ENCODE peak calls at places on chromosomes 4 and X, in ten cellular contexts. I is brain microvascular endothelial cell; K is CD8-positive, alpha-beta memory T cell; P is uterus; R is cardiac muscle cell; A is NT2/D1; J is neuronal stem cell; T is A673; B is adrenal gland; Z is kidney. O is an unnamed sample. For H3K36me3, the result is how much of the 10 kb centered on the place peaks cover.

GRCh38 chr4:168979338-168979737 is 30.7 kb downstream of the CBR4 start:
- DNase-seq in Z (no peak), B (no peak), J (no peak), A (no peak), R (no peak), T (no peak), K (no peak), I (no peak), P (no peak), O (no peak)

GRCh38 chr4:60682901-60683300 is 517.2 kb upstream of the ADGRL3 start:
- DNase-seq in K (no peak), Z (no peak), J (no peak), I (peak), B (no peak), T (no peak), R (no peak), P (no peak), A (no peak), O (no peak)

GRCh38 chrX:101057095-101057714 is 5.3 kb upstream of the TRMT2B start:
- DNase-seq in B (no peak), R (peak), Z (no peak), I (peak), J (no peak), K (no peak), P (no peak), T (peak), A (no peak), O (no peak)

GRCh38 chrX:39318497-39319343 is 517.5 kb downstream of the MID1IP1 start:
- DNase-seq in T (no peak), A (no peak), J (no peak), R (no peak), P (peak), Z (no peak), K (no peak), B (no peak), I (no peak), O (no peak)

GRCh38 chr4:9825049-9825448 is 43.6 kb downstream of the DRD5 start:
- DNase-seq in Z (no peak), T (no peak), I (no peak), P (no peak), J (no peak), B (no peak), R (no peak), A (no peak), K (no peak), O (no peak)

GRCh38 chrX:108199691-108200090 is 108.1 kb downstream of the ATG4A start:
- DNase-seq in J (no peak), R (peak), T (peak), A (peak), Z (no peak), B (peak), K (no peak), I (peak), P (peak), O (peak)

GRCh38 chr4:114401483-114401882 is 197.1 kb upstream of the UGT8 start:
- DNase-seq in Z (no peak), A (no peak), K (no peak), J (no peak), B (no peak), I (no peak), P (no peak), T (no peak), R (no peak), O (no peak)

GRCh38 chr4:155271557-155271956 is 63.1 kb downstream of the NPY2R start:
- DNase-seq in I (no peak), P (no peak), B (no peak), Z (no peak), K (no peak), J (peak), A (no peak), R (peak), T (no peak), O (no peak)

GRCh38 chr4:4535590-4535989 is 6.3 kb downstream of the STX18 start:
- DNase-seq in T (no peak), R (no peak), K (no peak), J (no peak), I (no peak), B (no peak), P (no peak), Z (no peak), A (no peak), O (no peak)

GRCh38 chrX:42930951-42931350 is 153.0 kb upstream of the PPP1R2C start:
- DNase-seq in P (no peak), A (no peak), B (no peak), R (no peak), I (no peak), Z (no peak), K (no peak), T (no peak), J (no peak), O (no peak)

GRCh38 chr4:158322119-158322518 is 111.8 kb downstream of the TMEM144 start:
- DNase-seq in B (no peak), J (no peak), Z (no peak), R (no peak), T (no peak), I (no peak), A (no peak), K (no peak), P (no peak), O (no peak)

GRCh38 chrX:154091678-154092077 is 5.8 kb downstream of the MECP2 start:
- DNase-seq in A (no peak), I (no peak), R (no peak), P (no peak), T (no peak), J (no peak), B (peak), Z (no peak), K (peak), O (no peak)

GRCh38 chrX:13734278-13735172 is at the start of the genes OFD1 and TRAPPC2:
- DNase-seq in K (peak), B (peak), J (peak), P (peak), R (peak), T (peak), Z (peak), A (peak), I (peak), O (peak)

GRCh38 chr4:107712236-107712635 is 7.8 kb downstream of the PAPSS1 start:
- DNase-seq in R (no peak), T (no peak), K (no peak), I (no peak), B (no peak), P (no peak), J (no peak), Z (no peak), A (no peak), O (no peak)

GRCh38 chr4:82898322-82899243 is 2.0 kb upstream of the THAP9 start:
- DNase-seq in Z (no peak), A (no peak), J (no peak), T (no peak), I (peak), P (no peak), B (peak), R (peak), K (no peak), O (no peak)

GRCh38 chr4:73676881-73677323 is 56.7 kb upstream of the RASSF6 start:
- DNase-seq in R (peak), I (no peak), Z (no peak), K (no peak), B (peak), P (no peak), T (no peak), J (no peak), A (no peak), O (no peak)

GRCh38 chr4:143406523-143406922 is 69.8 kb downstream of the GAB1 start:
- DNase-seq in A (no peak), J (no peak), P (peak), K (no peak), I (peak), B (peak), Z (peak), T (no peak), R (peak), O (no peak)

GRCh38 chr4:99759346-99759984 is 57.2 kb upstream of the DAPP1 start:
- DNase-seq in I (no peak), J (no peak), T (no peak), K (no peak), R (no peak), A (no peak), P (no peak), Z (no peak), B (no peak), O (no peak)

GRCh38 chr4:168524006-168524405 is 27.2 kb downstream of the PALLD start:
- DNase-seq in T (no peak), A (no peak), J (no peak), K (no peak), R (peak), P (no peak), Z (no peak), B (no peak), I (no peak), O (no peak)

DNA sequence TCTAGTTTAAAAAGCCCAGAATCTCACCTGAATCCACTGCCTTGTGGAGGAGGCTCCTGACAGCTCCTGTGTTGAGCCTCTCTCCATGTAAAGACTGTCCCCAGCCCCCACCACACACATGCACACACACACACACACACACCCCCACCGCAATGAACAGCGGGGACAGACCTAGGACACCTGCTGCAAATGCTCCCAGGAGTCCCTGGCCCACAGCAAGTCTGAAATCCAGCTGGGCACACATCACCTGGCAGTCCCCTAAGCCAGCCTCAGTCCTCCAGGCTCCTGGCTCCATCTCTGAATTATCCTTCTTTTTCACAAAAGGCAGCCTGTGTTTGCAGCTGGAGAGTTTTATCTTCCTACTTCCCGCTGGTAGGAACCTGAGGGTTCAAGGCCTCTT is 6.6 kb upstream of the FAM53A start:
- DNase-seq in B (no peak), T (no peak), K (no peak), Z (no peak), J (no peak), I (no peak), P (no peak), A (no peak), R (no peak), O (no peak)
- H3K36me3 ChIP-seq in B (under half), T (half or more), K (under half), Z (under half), J (under half), I (under half), P (under half), A (half or more), R (under half), O (half or more)

GRCh38 chrX:150700107-150700506 is 6.9 kb downstream of the MTMR1 start:
- DNase-seq in A (no peak), I (no peak), P (no peak), K (no peak), B (no peak), Z (no peak), R (no peak), T (no peak), J (no peak), O (no peak)

GRCh38 chrX:150696264-150696789 is 3.1 kb downstream of the MTMR1 start:
- DNase-seq in R (no peak), P (no peak), K (no peak), I (no peak), B (no peak), T (no peak), A (no peak), Z (no peak), J (no peak), O (no peak)

GRCh38 chrX:150694738-150695410 is 1.7 kb downstream of the MTMR1 start:
- DNase-seq in R (no peak), P (no peak), A (no peak), J (no peak), B (no peak), Z (no peak), K (no peak), I (no peak), T (no peak), O (no peak)

GRCh38 chrX:150696836-150697235 is 3.6 kb downstream of the MTMR1 start:
- DNase-seq in R (no peak), T (no peak), P (no peak), J (no peak), I (no peak), B (no peak), A (no peak), Z (no peak), K (no peak), O (no peak)

GRCh38 chrX:150697641-150698040 is 4.4 kb downstream of the MTMR1 start:
- DNase-seq in A (no peak), P (no peak), J (no peak), I (no peak), T (no peak), Z (no peak), B (no peak), R (no peak), K (no peak), O (no peak)
- H3K36me3 ChIP-seq in A (under half), P (under half), J (under half), I (under half), T (under half), Z (under half), B (under half), R (under half), K (under half), O (under half)

DNA sequence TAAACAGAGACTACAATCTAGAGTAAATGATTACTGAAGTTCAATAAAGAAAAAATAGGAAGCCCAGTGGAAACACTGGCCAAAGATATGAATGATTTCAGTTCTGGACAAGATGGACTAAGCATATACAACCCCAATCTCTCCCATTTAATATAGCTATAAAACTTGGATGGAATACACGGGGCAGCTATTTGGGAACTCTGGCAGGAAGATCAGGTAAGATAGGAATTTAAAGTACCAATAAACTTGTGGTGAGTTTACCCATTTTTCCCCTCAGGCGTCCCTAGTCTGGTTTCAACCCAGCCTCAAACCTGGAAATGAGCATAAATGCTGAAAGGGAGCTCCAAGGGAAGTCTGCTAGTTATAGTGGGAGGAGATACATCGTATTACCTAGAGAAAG is 20.4 kb downstream of the NUP54 start:
- DNase-seq in T (no peak), I (no peak), Z (no peak), K (no peak), P (no peak), A (no peak), R (no peak), J (no peak), B (no peak), O (no peak)
- H3K36me3 ChIP-seq in T (under half), I (under half), Z (under half), K (under half), P (under half), A (half or more), R (under half), J (under half), B (under half), O (under half)

DNA sequence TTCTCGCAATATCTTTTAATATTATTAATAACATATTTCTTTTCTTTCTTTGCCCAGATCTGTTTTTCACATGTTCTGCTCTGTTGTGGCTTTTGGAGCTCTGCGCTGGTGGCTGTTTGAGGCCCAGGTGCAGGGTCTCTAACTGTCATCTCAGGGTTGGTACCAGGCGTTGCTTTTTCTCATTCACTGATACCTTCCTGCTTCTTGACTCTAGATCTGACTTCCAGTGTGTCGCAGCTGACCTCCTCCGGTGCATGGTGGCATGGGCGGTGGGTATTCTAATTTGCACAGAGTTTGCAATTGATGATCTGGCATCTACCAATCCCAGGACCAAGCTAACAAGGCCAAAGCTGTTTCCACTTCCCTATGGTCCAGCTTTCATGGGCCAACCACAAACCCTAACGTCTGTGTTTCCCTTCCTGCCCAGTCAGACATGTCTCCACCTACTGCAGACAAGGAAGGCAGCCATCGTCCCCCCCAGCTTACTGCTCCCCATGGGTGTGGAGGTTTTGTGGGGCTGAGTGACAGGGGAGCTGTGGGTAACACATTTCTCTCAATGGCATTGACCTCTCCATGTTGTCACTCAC is 25.2 kb downstream of the LETM1 start:
- DNase-seq in A (no peak), Z (no peak), P (no peak), B (no peak), R (no peak), I (no peak), T (no peak), K (no peak), J (no peak), O (no peak)
- H3K36me3 ChIP-seq in A (half or more), Z (under half), P (under half), B (under half), R (under half), I (half or more), T (half or more), K (under half), J (under half), O (half or more)

DNA sequence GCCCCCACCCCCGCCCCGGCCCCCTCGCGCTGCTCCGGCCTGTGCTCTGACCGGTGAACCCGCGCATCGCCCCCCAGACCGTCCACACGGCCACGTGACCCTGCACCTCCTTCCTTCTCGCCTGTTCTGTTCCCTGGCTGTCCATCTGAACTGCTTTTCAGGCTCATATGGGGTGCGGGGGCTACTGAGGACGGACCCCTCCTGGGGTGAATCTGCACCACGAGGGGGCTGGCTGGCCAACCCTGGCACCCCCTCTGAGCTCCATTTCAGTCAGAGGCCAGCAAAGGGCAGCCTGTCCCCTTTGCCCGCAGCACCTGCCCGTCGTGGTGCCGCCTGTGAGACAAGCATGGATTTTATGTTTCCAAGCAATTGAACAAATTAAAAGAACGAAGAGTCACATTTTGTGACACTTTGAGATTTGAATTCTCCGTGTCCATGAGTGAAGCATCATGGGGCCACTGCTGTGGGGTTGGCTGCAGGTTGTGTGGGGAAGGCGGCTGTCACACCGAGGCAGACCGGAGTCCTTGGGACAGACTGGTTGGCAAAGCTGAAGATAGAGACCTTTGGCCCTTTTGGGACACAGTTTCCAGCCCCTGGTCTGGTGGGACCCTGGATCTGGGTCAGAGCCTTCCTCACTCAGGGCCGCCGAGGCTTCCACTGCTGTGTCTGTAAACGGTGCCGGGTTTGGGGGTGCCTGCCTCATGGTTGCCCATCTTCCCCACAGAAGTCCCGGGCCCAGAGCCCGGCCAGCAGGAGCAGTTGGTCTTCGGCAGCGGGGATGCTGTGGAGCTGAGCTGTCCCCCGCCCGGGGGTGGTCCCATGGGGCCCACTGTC is 5.7 kb downstream of the FGFR3 start:
- DNase-seq in T (no peak), R (no peak), Z (no peak), K (no peak), A (no peak), I (no peak), J (no peak), P (no peak), B (no peak), O (no peak)
- H3K36me3 ChIP-seq in T (under half), R (under half), Z (under half), K (under half), A (half or more), I (under half), J (under half), P (under half), B (under half), O (under half)

GRCh38 chr4:876780-877179 is 50.9 kb upstream of the CPLX1 start:
- DNase-seq in I (no peak), Z (no peak), A (peak), T (peak), P (no peak), R (no peak), K (no peak), B (no peak), J (no peak), O (no peak)
- H3K36me3 ChIP-seq in I (half or more), Z (under half), A (half or more), T (under half), P (under half), R (under half), K (under half), B (under half), J (under half), O (under half)

GRCh38 chr4:39280770-39281169 is 85.4 kb downstream of the RFC1 start:
- DNase-seq in T (no peak), J (no peak), A (no peak), I (no peak), B (no peak), R (no peak), K (no peak), Z (no peak), P (no peak), O (no peak)

GRCh38 chr4:39291686-39292085 is 74.5 kb downstream of the RFC1 start:
- DNase-seq in I (no peak), J (no peak), A (no peak), T (peak), Z (no peak), P (no peak), B (no peak), K (no peak), R (no peak), O (no peak)

GRCh38 chr4:39285111-39285795 is 80.9 kb downstream of the RFC1 start:
- DNase-seq in R (no peak), B (no peak), A (no peak), T (no peak), J (no peak), P (no peak), K (no peak), Z (no peak), I (no peak), O (no peak)

GRCh38 chr4:39285853-39286252 is 80.3 kb downstream of the RFC1 start:
- DNase-seq in Z (no peak), A (no peak), P (no peak), I (no peak), T (no peak), R (no peak), K (no peak), B (no peak), J (no peak), O (no peak)

GRCh38 chr4:39286263-39286662 is 79.9 kb downstream of the RFC1 start:
- DNase-seq in A (no peak), I (no peak), T (no peak), R (no peak), K (no peak), B (no peak), J (no peak), Z (no peak), P (no peak), O (no peak)
- H3K36me3 ChIP-seq in A (under half), I (under half), T (half or more), R (under half), K (under half), B (under half), J (under half), Z (half or more), P (under half), O (under half)

GRCh38 chr4:112649055-112649408 is 12.1 kb downstream of the LARP7 start:
- DNase-seq in P (no peak), I (no peak), K (no peak), Z (no peak), B (no peak), J (no peak), T (no peak), A (no peak), R (no peak), O (no peak)
- H3K36me3 ChIP-seq in P (under half), I (under half), K (under half), Z (under half), B (under half), J (under half), T (under half), A (under half), R (under half), O (under half)